ENCODE peak calls at places on chromosomes 3 and 15, in four cellular contexts. M is HepG2, A is GM12878, C is H1. L is an unnamed sample.

GRCh38 chr3:62095080-62095479 is 278.3 kb downstream of the FEZF2 start:
- DNase-seq in M (no peak), A (no peak), C (no peak), L (no peak)

GRCh38 chr15:85414495-85414894 is 34.1 kb downstream of the AKAP13 start:
- DNase-seq in M (no peak), A (no peak), C (no peak), L (no peak)

GRCh38 chr3:135860761-135861160 is 104.8 kb upstream of the PPP2R3A start:
- DNase-seq in M (no peak), A (no peak), C (no peak), L (no peak)

GRCh38 chr3:8638994-8639393 is 5.6 kb downstream of the SSUH2 start:
- DNase-seq in M (no peak), A (no peak), C (no peak), L (no peak)

GRCh38 chr15:24269923-24270322 is 405.7 kb upstream of the NPAP1 start:
- DNase-seq in M (no peak), A (no peak), C (no peak), L (no peak)

GRCh38 chr3:119034256-119035013 is at the start of gene IGSF11:
- DNase-seq in M (peak; percentile 9), A (no peak), C (peak; percentile 86), L (peak; percentile 33)

GRCh38 chr3:60250210-60250609 is 1001.0 kb downstream of the FHIT start:
- DNase-seq in M (no peak), A (no peak), C (no peak), L (no peak)

GRCh38 chr15:55897560-55898336 is 95.7 kb downstream of the NEDD4 start:
- DNase-seq in M (peak; percentile 41), A (no peak), C (peak; percentile 62), L (peak; percentile 16)

GRCh38 chr15:101613130-101614000 is 38.8 kb downstream of the TM2D3 start:
- DNase-seq in M (peak; percentile 65), A (no peak), C (no peak), L (no peak)

GRCh38 chr15:67834593-67835348 is 5.1 kb downstream of the RNU6-1 start:
- DNase-seq in M (no peak), A (no peak), C (peak; percentile 83), L (no peak)

DNA sequence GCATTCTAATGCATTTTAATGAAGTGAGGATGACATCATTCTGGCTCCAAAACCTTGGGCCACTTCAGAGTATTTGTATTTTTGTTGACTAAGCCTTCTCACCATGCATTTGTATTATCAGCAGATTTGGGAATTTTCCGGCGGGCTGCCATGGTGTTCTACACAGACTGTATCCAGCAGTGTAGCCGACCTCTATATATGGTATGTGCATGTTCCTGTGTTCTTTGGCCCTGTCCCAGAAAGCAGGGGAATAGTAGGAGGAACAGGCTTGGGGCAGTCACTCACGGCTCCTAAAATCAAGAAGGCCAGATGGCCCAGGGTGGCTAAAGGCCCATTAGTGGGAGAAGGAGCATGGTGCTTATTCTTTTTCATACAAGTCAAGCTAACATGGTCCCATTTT is 80.5 kb downstream of the USF3 start:
- DNase-seq in M (no peak), A (no peak), C (no peak), L (no peak)
- TF ChIP-seq SUZ12 in M (no peak), A (no peak), C (no peak), L (no peak)

DNA sequence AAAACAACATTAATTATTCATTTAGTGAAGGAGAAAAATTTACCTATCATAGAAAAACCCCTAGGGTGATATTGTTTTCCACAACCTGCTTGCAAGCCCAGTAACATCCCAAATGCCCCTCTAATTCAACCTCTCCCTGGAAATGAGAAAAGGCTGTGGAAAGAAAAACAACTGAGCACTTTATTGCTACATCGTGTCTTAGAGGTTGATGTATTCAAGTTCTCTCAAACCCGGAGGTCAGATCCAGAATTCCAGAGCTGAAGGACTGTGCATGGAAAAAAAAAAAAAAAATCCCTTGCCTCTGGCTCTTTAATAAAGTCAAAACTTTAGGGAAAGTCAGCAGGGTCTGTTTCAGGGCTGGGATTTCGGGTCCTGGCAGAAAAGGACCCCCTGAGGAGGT is 207.3 kb upstream of the ADAMTS9 start:
- DNase-seq in M (no peak), A (no peak), C (no peak), L (no peak)
- H3K4me1 ChIP-seq in M (no peaks in the 10 kb centered on the region), A (no peaks in the 10 kb centered on the region), C (peaks cover under 1% of the 10 kb centered on the region), L (no peaks in the 10 kb centered on the region)

DNA sequence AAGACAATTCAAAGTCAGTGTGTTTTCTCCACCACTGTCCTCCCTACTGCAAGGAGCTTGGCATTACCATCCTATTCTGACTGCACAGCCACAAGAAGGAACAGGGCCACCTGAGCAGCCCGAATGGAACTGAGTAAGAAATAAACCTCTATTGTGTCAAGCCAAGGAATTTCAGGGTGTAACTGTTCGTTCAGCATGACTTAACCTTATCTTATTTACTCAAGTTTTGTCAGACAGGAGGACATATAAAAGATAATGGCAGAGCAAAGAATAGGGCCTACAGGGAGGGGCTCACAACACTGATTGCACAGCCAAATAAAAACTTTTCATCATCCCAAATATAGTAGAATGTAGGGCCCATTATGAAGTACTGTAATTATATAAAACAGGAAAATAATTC is 236.1 kb downstream of the NEK10 start:
- DNase-seq in M (peak; percentile 39), A (no peak), C (no peak), L (no peak)
- TF ChIP-seq SUZ12 in M (no peak), A (no peak), C (no peak), L (no peak)

GRCh38 chr3:182241196-182241776 is 529.6 kb downstream of the SOX2 start:
- DNase-seq in M (no peak), A (no peak), C (no peak), L (no peak)
- H3K4me1 ChIP-seq in M (peaks cover 43% of the 10 kb centered on the region), A (no peaks in the 10 kb centered on the region), C (no peaks in the 10 kb centered on the region), L (peaks cover 2% of the 10 kb centered on the region)

DNA sequence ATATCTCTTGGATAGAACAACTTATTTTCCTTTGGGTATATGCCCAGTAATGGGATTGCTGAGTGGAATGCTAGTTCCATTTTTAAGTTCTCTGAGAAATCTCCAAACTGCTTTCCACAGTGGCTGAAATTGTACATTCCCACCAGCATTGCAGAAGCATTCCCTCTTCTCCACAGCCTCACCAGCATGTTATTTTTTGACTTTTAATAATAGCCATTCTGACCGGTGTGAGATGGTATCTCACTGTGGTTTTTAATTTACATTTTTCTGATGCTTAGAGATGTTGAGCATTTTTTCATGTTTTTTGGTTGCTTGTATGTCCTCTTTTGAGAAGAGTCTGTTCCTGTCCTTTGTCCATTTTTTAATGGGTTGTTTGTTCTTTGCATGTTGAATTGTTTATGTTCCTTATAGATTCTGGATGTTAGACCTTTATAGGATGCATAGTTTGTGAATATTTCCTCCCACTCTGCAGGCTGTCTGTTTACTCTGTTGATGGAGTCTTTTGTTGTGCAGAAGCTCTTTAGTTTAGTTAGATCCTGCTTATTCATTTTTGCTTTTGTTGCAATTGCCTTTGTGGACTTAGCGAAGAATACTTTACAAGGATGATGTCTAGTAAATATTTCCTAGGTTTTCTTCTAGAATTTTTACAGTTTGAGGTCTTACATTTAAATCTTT is 82.7 kb upstream of the NR2F2 start:
- DNase-seq in M (no peak), A (no peak), C (no peak), L (no peak)
- TF ChIP-seq SUZ12 in M (no peak), A (no peak), C (no peak), L (no peak)

DNA sequence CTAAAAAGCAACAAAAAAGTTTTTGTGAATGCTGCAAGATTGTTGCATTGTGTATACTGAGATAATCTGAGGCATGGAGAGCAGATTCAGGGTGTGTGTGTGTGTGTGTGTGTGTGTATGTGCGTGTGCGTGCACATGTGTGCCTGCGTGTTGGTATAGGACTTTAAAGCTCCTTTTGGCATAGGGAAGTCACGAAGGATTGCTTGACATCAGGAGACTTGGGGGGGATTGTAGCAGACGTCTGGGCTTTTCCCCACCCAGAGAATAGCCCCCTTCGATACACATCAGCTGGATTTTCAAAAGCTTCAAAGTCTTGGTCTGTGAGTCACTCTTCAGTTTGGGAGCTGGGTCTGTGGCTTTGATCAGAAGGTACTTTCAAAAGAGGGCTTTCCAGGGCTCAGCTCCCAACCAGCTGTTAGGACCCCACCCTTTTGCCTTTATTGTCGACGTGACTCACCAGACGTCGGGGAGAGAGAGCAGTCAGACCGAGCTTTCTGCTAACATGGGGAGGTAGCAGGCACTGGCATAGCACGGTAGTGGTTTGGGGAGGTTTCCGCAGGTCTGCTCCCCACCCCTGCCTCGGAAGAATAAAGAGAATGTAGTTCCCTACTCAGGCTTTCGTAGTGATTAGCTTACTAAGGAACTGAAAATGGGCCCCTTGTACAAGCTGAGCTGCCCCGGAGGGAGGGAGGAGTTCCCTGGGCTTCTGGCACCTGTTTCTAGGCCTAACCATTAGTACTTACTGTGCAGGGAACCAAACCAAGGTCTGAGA is 4.7 kb downstream of the BHLHE40 start:
- DNase-seq in M (no peak), A (peak; percentile 95), C (no peak), L (no peak)
- H3K4me1 ChIP-seq in M (peaks cover 57% of the 10 kb centered on the region), A (peaks cover 31% of the 10 kb centered on the region), C (peaks cover 8% of the 10 kb centered on the region), L (peaks cover 24% of the 10 kb centered on the region)

GRCh38 chr3:98522538-98523281 is at the start of gene CLDND1:
- DNase-seq in M (peak; percentile 91), A (peak; percentile 88), C (peak; percentile 91), L (peak; percentile 93)

GRCh38 chr3:98528474-98529346 is 3.1 kb upstream of the GPR15 start:
- DNase-seq in M (peak; percentile 14), A (no peak), C (no peak), L (no peak)

GRCh38 chr3:98529856-98530459 is 1.8 kb upstream of the GPR15 start:
- DNase-seq in M (no peak), A (no peak), C (no peak), L (no peak)

GRCh38 chr3:98521897-98522537 is 685 bp downstream of the CLDND1 start:
- DNase-seq in M (peak; percentile 32), A (no peak), C (no peak), L (no peak)

DNA sequence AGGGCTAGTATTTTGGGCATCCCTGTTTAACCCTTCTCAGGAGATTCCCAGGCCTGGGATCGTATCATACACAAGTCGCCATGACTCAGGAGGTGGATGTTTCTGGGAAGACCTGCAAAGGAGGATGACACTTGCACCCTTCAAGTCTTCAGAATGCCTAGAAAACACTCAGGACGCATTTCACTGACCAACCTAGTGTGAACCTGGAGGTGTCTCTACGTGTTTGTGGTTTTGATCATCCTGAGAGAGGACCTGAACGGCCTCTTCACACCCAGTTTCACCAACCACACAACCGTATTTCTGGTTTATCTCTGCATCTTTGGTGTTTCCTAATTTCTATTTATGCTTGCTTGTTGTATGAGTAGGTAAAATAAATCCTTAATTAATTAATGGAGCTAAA is 2.8 kb upstream of the CLDND1 start:
- DNase-seq in M (no peak), A (no peak), C (no peak), L (no peak)
- TF ChIP-seq SUZ12 in M (no peak), A (no peak), C (no peak), L (no peak)